ENCODE peak calls at places on chromosomes 5 and 9, in nine cellular contexts. F, S, J, W, L, Q, N, O and M are unnamed samples.

GRCh38 chr5:98454904-98455303 is 318.6 kb upstream of the RGMB start:
- DNase-seq in J (no peak), Q (no peak), W (no peak), O (no peak), N (no peak), F (peak), S (peak), L (peak), M (no peak)

GRCh38 chr9:124553738-124554137 is 46.5 kb upstream of the NR5A1 start:
- DNase-seq in S (peak), O (no peak), J (no peak), F (peak), W (no peak), Q (no peak), L (no peak), N (no peak), M (no peak)

GRCh38 chr5:58016892-58017291 is 443.0 kb downstream of the PLK2 start:
- DNase-seq in O (no peak), N (no peak), S (no peak), F (no peak), W (no peak), L (no peak), J (no peak), Q (peak), M (peak)

GRCh38 chr5:146213210-146213838 is 9.9 kb downstream of the RBM27 start:
- DNase-seq in J (peak), Q (peak), N (no peak), S (no peak), L (no peak), W (no peak), O (no peak), F (no peak), M (no peak)

GRCh38 chr5:133383580-133383939 is 228.8 kb downstream of the FSTL4 start:
- DNase-seq in L (no peak), W (no peak), J (no peak), O (peak), F (no peak), S (no peak), N (no peak), Q (no peak), M (peak)

GRCh38 chr9:137423810-137424291 is 658 bp downstream of the NOXA1 start:
- DNase-seq in J (no peak), N (no peak), O (peak), W (no peak), S (no peak), L (no peak), Q (peak), F (peak), M (no peak)

GRCh38 chr5:14229181-14229580 is 86.0 kb downstream of the TRIO start:
- DNase-seq in Q (no peak), O (no peak), N (no peak), W (no peak), F (no peak), S (no peak), L (no peak), J (no peak), M (no peak)

GRCh38 chr9:135215571-135216161 is 128.2 kb downstream of the OLFM1 start:
- DNase-seq in L (no peak), W (peak), J (no peak), O (no peak), N (no peak), Q (peak), S (no peak), F (peak), M (no peak)

GRCh38 chr5:72194846-72195245 is 87.6 kb downstream of the MAP1B start:
- DNase-seq in Q (no peak), S (no peak), N (peak), F (no peak), J (no peak), L (no peak), W (no peak), O (no peak), M (no peak)

GRCh38 chr9:1458503-1458902 is 408.3 kb downstream of the DMRT2 start:
- DNase-seq in F (peak), S (peak), J (no peak), W (no peak), O (no peak), L (peak), Q (no peak), N (no peak), M (no peak)

DNA sequence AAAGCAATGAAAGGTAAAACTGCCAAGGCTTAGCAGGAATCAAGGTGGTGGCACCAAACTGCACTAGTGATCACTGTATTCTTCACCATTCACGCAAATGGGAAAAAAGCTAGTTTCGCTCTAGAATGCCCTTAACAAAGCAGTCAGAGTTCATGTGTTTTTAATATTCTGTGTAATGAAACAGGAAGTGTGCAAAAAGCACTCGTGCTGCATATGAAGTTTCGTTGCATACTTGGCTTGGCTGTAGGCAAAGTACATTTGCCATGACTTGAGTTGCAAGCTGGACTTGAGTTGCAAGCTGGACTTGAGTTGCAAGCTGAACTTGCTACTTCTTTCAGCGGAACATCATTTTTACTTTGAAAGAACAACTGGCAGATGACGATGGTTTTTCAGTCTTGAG is 55.4 kb downstream of the FOXI1 start:
- DNase-seq in S (peak), W (no peak), Q (no peak), N (peak), J (no peak), O (no peak), F (no peak), L (no peak), M (no peak)
- TF ChIP-seq EZH2phosphoT487 in S (no peak), W (no peak), Q (no peak), N (no peak), J (no peak), O (no peak), F (no peak), L (no peak), M (no peak)

GRCh38 chr9:128456613-128457061 is 831 bp downstream of the ODF2 start:
- DNase-seq in Q (peak), F (peak), N (peak), S (peak), L (peak), W (peak), O (peak), J (peak), M (peak)
- TF ChIP-seq EZH2phosphoT487 in Q (no peak), F (no peak), N (no peak), S (no peak), L (no peak), W (no peak), O (no peak), J (no peak), M (no peak)

GRCh38 chr9:113520109-113520642 is 56.6 kb downstream of the RGS3 start:
- DNase-seq in F (peak), N (no peak), Q (peak), O (no peak), S (peak), W (no peak), J (no peak), L (no peak), M (no peak)
- TF ChIP-seq EZH2phosphoT487 in F (no peak), N (no peak), Q (no peak), O (no peak), S (no peak), W (no peak), J (no peak), L (no peak), M (no peak)

DNA sequence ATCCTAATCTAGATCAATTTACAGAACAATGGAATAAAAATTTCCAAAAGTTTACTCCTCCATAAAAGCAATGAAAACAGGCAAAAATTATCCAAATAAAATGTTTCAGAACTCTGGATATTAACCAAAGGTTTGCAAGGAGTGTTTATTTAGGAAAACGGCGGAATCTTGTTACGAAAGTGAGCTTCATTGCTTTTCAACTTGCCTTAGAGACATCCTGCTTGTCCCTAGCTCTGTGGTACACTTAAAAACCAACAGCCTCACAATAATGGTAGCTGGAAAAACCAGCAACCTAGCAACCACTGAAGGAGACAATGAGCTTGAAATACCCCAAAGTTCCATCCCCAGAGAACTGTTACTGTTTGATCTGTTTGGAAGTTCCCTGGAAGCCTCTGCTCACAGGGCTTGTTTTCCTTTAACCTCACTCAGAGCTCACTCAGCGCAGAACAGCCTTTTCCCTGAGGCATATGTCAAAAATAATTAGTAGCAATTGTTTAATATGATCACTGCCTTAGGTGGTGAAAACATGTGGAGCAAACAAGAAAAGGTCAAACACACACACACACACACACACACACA is 43.2 kb downstream of the SH3TC2 start:
- DNase-seq in J (no peak), F (no peak), S (no peak), N (no peak), O (no peak), L (no peak), Q (no peak), W (no peak), M (no peak)
- TF ChIP-seq EZH2phosphoT487 in J (no peak), F (no peak), S (no peak), N (no peak), O (no peak), L (no peak), Q (no peak), W (no peak), M (no peak)

DNA sequence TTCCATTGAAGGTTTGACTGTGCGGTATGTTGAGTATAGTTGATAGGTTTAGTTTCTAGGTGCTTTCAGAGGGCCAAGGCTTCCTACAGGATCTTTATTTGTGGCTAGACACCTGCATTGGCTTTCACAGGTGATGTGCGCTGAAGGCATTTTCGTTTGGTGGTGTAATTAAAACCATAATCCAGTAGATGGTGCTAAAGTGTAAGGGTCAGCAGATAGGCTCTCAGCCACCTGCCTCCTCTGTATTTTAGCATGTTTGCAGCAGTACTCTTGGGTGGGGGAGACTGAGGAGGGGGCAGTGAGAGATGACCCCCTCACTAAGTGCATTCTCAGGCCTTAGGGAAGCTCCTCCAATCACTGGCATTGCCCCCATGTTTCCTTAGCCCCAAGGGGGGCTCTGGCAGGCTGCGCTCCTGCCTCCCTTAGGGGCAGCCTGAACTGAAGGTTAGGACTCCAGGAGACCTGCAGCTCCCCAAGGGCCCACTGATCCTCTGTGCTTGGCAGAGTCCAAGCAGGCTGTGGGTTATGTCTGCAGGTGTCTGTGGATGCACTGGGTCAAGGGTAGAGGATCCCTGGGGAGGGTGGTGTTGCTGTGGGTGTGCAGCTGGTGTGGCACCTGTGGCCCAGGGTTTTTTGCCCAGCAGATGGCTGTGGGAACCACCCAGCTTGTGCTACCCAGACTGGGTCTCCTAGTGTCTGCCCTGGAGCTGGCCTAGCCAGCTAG is 23.4 kb downstream of the CDK20 start:
- DNase-seq in Q (peak), S (peak), W (peak), N (peak), O (peak), F (peak), L (peak), J (peak), M (peak)
- TF ChIP-seq EZH2phosphoT487 in Q (no peak), S (no peak), W (no peak), N (no peak), O (no peak), F (no peak), L (no peak), J (no peak), M (no peak)

DNA sequence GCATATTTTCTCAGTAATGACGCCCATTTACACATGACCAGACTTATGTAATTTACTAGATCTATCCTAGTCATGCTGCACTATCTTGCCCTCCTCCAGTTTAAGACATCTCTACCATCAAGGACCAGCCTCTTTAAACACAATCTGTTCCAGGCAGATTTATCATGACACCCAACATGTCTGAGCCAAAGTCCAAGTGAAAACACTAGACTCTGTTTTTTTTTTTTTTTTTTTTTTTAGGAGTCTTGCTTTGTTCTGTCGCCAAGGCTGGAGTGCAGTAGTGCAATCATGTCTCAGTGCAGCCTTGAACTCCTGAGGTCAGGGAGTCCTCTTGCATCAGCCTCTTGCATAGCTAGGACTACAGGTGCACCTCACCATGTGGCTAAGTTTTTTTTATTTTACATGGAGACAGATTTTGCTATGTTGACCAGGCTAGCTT is 354.6 kb downstream of the ARRDC3 start:
- DNase-seq in J (no peak), S (no peak), N (no peak), W (no peak), Q (peak), L (no peak), O (no peak), F (no peak), M (no peak)
- TF ChIP-seq EZH2phosphoT487 in J (no peak), S (no peak), N (no peak), W (no peak), Q (no peak), L (no peak), O (no peak), F (no peak), M (no peak)